ENCODE peak calls at places on chromosomes 4 and X, in nine cellular contexts. U, Y, B, Z, J, R, D, I and L are unnamed samples.

GRCh38 chrX:85111347-85111746 is 107.7 kb downstream of the APOOL start:
- DNase-seq in U (no peak), Y (no peak), B (peak; percentile 5), Z (peak; percentile 31), J (peak; percentile 31), R (no peak), D (peak; percentile 15), I (no peak), L (no peak)

GRCh38 chr4:41512604-41513003 is 25.4 kb upstream of the LIMCH1 start:
- DNase-seq in U (no peak), Y (no peak), B (no peak), Z (no peak), J (no peak), R (no peak), D (no peak), I (no peak), L (no peak)

GRCh38 chr4:80196259-80197131 is 808 bp upstream of the PRDM8 start:
- DNase-seq in U (peak; percentile 40), Y (no peak), B (peak; percentile 35), Z (peak; percentile 49), J (no peak), R (no peak), D (no peak), I (no peak), L (no peak)

GRCh38 chrX:49079489-49080428 is at the start of gene WDR45:
- DNase-seq in U (peak; percentile 71), Y (peak; percentile 70), B (peak; percentile 63), Z (peak; percentile 55), J (peak; percentile 86), R (peak; percentile 72), D (peak; percentile 82), I (no peak), L (no peak)

GRCh38 chrX:129108936-129109335 is 414.4 kb downstream of the SMARCA1 start:
- DNase-seq in U (no peak), Y (no peak), B (no peak), Z (no peak), J (no peak), R (no peak), D (no peak), I (no peak), L (no peak)

GRCh38 chrX:155259752-155260151 is 4.5 kb downstream of the RAB39B start:
- DNase-seq in U (no peak), Y (no peak), B (no peak), Z (no peak), J (no peak), R (no peak), D (no peak), I (no peak), L (no peak)

GRCh38 chr4:119870868-119871267 is 195.8 kb downstream of the MAD2L1 start:
- DNase-seq in U (no peak), Y (no peak), B (no peak), Z (no peak), J (no peak), R (no peak), D (no peak), I (no peak), L (no peak)

GRCh38 chrX:133053854-133054565 is 42.9 kb downstream of the USP26 start:
- DNase-seq in U (peak; percentile 36), Y (no peak), B (no peak), Z (no peak), J (no peak), R (no peak), D (no peak), I (no peak), L (no peak)

GRCh38 chrX:136931661-136932060 is 51.1 kb upstream of the RBMX start:
- DNase-seq in U (no peak), Y (no peak), B (no peak), Z (no peak), J (no peak), R (peak; percentile 46), D (no peak), I (no peak), L (no peak)

GRCh38 chrX:136936183-136936549 is 55.6 kb upstream of the RBMX start:
- DNase-seq in U (no peak), Y (no peak), B (peak; percentile 9), Z (no peak), J (no peak), R (no peak), D (no peak), I (no peak), L (no peak)

GRCh38 chrX:136933617-136934145 is 53.2 kb upstream of the RBMX start:
- DNase-seq in U (no peak), Y (no peak), B (no peak), Z (no peak), J (no peak), R (peak; percentile 23), D (no peak), I (no peak), L (no peak)
- H3K4me3 ChIP-seq in U (peak overlapping the region; percentile 28), Y (peak overlapping the region; percentile 26), B (no peak overlapping the region), Z (no peak overlapping the region), J (no peak overlapping the region), R (no peak overlapping the region), D (no peak overlapping the region), I (no peak overlapping the region), L (no peak overlapping the region)

GRCh38 chr4:56641494-56642051 is 39.5 kb downstream of the HOPX start:
- DNase-seq in U (peak; percentile 96), Y (no peak), B (peak; percentile 98), Z (no peak), J (peak; percentile 92), R (no peak), D (no peak), I (peak; percentile 80), L (peak; percentile 62)

GRCh38 chr4:56633486-56633885 is 47.6 kb downstream of the HOPX start:
- DNase-seq in U (no peak), Y (no peak), B (no peak), Z (no peak), J (no peak), R (no peak), D (no peak), I (no peak), L (no peak)

GRCh38 chr4:56637791-56638190 is 43.3 kb downstream of the HOPX start:
- DNase-seq in U (no peak), Y (no peak), B (no peak), Z (no peak), J (no peak), R (no peak), D (no peak), I (no peak), L (no peak)

GRCh38 chr4:56640907-56641493 is 40.1 kb downstream of the HOPX start:
- DNase-seq in U (no peak), Y (no peak), B (no peak), Z (no peak), J (peak; percentile 24), R (no peak), D (no peak), I (peak; percentile 8), L (no peak)

GRCh38 chr4:56637154-56637553 is 43.9 kb downstream of the HOPX start:
- DNase-seq in U (no peak), Y (no peak), B (no peak), Z (no peak), J (no peak), R (no peak), D (no peak), I (no peak), L (no peak)
- H3K27ac ChIP-seq in U (no peak overlapping the region), Y (no peak overlapping the region), B (no peak overlapping the region), Z (no peak overlapping the region), J (no peak overlapping the region), R (no peak overlapping the region), D (no peak overlapping the region), I (no peak overlapping the region), L (peak overlapping the region; percentile 47)

GRCh38 chr4:81495308-81495707 is 23.6 kb upstream of the RASGEF1B start:
- DNase-seq in U (no peak), Y (no peak), B (no peak), Z (no peak), J (no peak), R (no peak), D (no peak), I (no peak), L (no peak)

GRCh38 chr4:81490761-81491160 is 19.1 kb upstream of the RASGEF1B start:
- DNase-seq in U (no peak), Y (no peak), B (no peak), Z (no peak), J (no peak), R (no peak), D (no peak), I (no peak), L (no peak)

GRCh38 chr4:81491943-81492342 is 20.2 kb upstream of the RASGEF1B start:
- DNase-seq in U (no peak), Y (no peak), B (no peak), Z (no peak), J (no peak), R (no peak), D (no peak), I (no peak), L (no peak)

GRCh38 chr4:81492596-81492995 is 20.9 kb upstream of the RASGEF1B start:
- DNase-seq in U (no peak), Y (no peak), B (no peak), Z (no peak), J (no peak), R (no peak), D (no peak), I (no peak), L (no peak)

DNA sequence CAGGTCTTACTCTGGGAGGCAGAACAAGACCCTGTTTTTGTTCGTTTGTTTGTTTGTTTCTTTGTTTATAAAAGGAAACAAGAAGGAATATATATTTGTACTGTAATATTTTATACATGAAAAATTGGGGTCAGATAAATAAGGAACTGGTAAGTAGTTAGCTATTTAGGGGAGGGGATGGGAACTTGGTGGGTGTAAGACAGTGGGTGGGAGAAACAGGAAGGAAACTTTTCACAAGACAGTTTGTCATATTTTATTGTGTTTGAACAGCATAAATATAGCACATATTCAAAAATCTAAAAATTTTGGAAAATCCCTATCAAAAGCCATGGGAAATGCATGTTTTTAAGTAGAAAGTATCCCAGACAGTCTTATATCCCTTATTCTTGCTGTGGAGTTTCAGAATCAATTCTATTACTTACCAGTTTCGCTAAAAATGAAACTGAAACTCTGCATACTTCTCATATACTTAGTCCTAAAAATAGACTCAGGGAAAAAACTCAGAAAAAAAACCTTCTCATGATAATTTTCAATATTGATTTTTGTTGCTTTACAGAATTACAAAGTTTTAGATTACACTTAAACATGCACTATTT is 22.3 kb upstream of the RASGEF1B start:
- DNase-seq in U (no peak), Y (no peak), B (no peak), Z (no peak), J (no peak), R (no peak), D (no peak), I (no peak), L (no peak)
- H3K4me3 ChIP-seq in U (peak overlapping the region; percentile 34), Y (peak overlapping the region; percentile 23), B (no peak overlapping the region), Z (no peak overlapping the region), J (no peak overlapping the region), R (no peak overlapping the region), D (no peak overlapping the region), I (no peak overlapping the region), L (no peak overlapping the region)

GRCh38 chr4:141081921-141082381 is 51.3 kb downstream of the RNF150 start:
- DNase-seq in U (no peak), Y (no peak), B (no peak), Z (no peak), J (peak; percentile 19), R (no peak), D (no peak), I (no peak), L (no peak)

GRCh38 chr4:141077611-141078225 is 55.6 kb downstream of the RNF150 start:
- DNase-seq in U (no peak), Y (no peak), B (no peak), Z (no peak), J (no peak), R (no peak), D (no peak), I (no peak), L (no peak)

GRCh38 chr4:141080668-141081067 is 52.6 kb downstream of the RNF150 start:
- DNase-seq in U (no peak), Y (no peak), B (no peak), Z (no peak), J (no peak), R (no peak), D (no peak), I (no peak), L (no peak)

GRCh38 chr4:141078871-141079270 is 54.4 kb downstream of the RNF150 start:
- DNase-seq in U (peak; percentile 73), Y (no peak), B (peak; percentile 71), Z (no peak), J (peak; percentile 68), R (no peak), D (no peak), I (no peak), L (no peak)

GRCh38 chr4:141079393-141079930 is 53.8 kb downstream of the RNF150 start:
- DNase-seq in U (no peak), Y (no peak), B (no peak), Z (no peak), J (no peak), R (no peak), D (no peak), I (no peak), L (no peak)
- H3K27ac ChIP-seq in U (no peak overlapping the region), Y (no peak overlapping the region), B (no peak overlapping the region), Z (peak overlapping the region; percentile 26), J (no peak overlapping the region), R (no peak overlapping the region), D (no peak overlapping the region), I (no peak overlapping the region), L (no peak overlapping the region)